ENCODE peak calls at places on chromosomes 13 and 19, in four cellular contexts. D, I, J and K are unnamed samples.

GRCh38 chr13:83153833-83154232 is 728.4 kb downstream of the SLITRK1 start:
- DNase-seq in D (no peak), I (no peak), J (no peak), K (no peak)

GRCh38 chr19:16244091-16244490 is 46.4 kb downstream of the AP1M1 start:
- DNase-seq in D (no peak), I (no peak), J (no peak), K (no peak)

GRCh38 chr13:75691183-75691582 is 55.1 kb downstream of the LMO7 start:
- DNase-seq in D (no peak), I (no peak), J (no peak), K (no peak)

GRCh38 chr19:41321600-41322270 is 11.8 kb downstream of the CCDC97 start:
- DNase-seq in D (no peak), I (peak), J (peak), K (peak)

GRCh38 chr19:51926426-51926783 is 867 bp upstream of the ZNF613 start:
- DNase-seq in D (no peak), I (no peak), J (peak), K (no peak)

GRCh38 chr19:33472696-33473624 is 48.6 kb downstream of the PEPD start:
- DNase-seq in D (peak), I (no peak), J (no peak), K (no peak)

GRCh38 chr19:41226053-41226873 is 7.2 kb downstream of the AXL start:
- DNase-seq in D (peak), I (peak), J (peak), K (peak)

GRCh38 chr13:28613562-28613961 is 45.4 kb upstream of the POMP start:
- DNase-seq in D (no peak), I (no peak), J (no peak), K (no peak)

GRCh38 chr13:65454403-65454802 is 1775.7 kb downstream of the PCDH9 start:
- DNase-seq in D (no peak), I (no peak), J (no peak), K (no peak)

GRCh38 chr13:95235944-95236343 is 65.3 kb downstream of the ABCC4 start:
- DNase-seq in D (no peak), I (no peak), J (no peak), K (no peak)

GRCh38 chr13:70107498-70108271 is at the start of gene ATXN8OS:
- DNase-seq in D (no peak), I (no peak), J (no peak), K (no peak)

GRCh38 chr19:21482863-21483276 is 22.5 kb upstream of the ZNF429 start:
- DNase-seq in D (peak), I (peak), J (peak), K (peak)

GRCh38 chr19:27861411-27861975 is 1351.5 kb downstream of the UQCRFS1 start:
- DNase-seq in D (no peak), I (no peak), J (no peak), K (no peak)

GRCh38 chr13:29905845-29906244 is 55.4 kb upstream of the UBL3 start:
- DNase-seq in D (peak), I (no peak), J (no peak), K (no peak)

GRCh38 chr13:113958373-113958772 is 15.5 kb downstream of the C13orf46 start:
- DNase-seq in D (no peak), I (no peak), J (no peak), K (no peak)

GRCh38 chr13:67075239-67075638 is 154.9 kb downstream of the PCDH9 start:
- DNase-seq in D (no peak), I (no peak), J (no peak), K (no peak)

GRCh38 chr13:76472916-76473315 is 413.3 kb downstream of the KCTD12 start:
- DNase-seq in D (no peak), I (no peak), J (no peak), K (no peak)

GRCh38 chr13:58869566-58869965 is 1238.0 kb downstream of the PCDH17 start:
- DNase-seq in D (no peak), I (no peak), J (no peak), K (no peak)

DNA sequence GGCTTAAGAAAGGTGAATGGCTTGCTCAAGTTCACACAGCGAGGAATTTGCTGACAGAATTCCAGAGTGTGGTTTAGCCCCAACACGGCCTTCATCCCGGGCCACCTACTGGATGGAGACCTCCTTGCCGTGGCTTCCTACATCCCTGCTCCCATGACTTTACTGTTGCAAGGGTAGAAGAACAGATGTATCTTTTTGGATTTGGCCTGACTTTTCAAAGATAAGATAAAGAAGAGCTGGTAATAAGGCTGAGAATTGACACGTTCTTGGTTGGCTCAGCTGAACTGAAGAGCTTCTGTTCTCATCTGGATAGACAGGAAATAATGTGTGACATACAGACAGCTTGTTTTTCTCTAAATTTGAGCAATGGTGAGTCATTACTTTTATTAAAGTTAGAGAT is 113.1 kb downstream of the KLF5 start:
- DNase-seq in D (no peak), I (no peak), J (no peak), K (peak)
- TF ChIP-seq CTCF in D (no peak), I (no peak), J (no peak), K (no peak)

GRCh38 chr13:79779061-79779460 is 298.1 kb downstream of the NDFIP2 start:
- DNase-seq in D (no peak), I (no peak), J (no peak), K (no peak)

GRCh38 chr13:79782541-79783216 is 301.7 kb downstream of the NDFIP2 start:
- DNase-seq in D (no peak), I (no peak), J (no peak), K (peak)

GRCh38 chr13:79780240-79780639 is 299.3 kb downstream of the NDFIP2 start:
- DNase-seq in D (no peak), I (no peak), J (no peak), K (no peak)

GRCh38 chr13:79779761-79780160 is 298.8 kb downstream of the NDFIP2 start:
- DNase-seq in D (peak), I (peak), J (peak), K (no peak)

DNA sequence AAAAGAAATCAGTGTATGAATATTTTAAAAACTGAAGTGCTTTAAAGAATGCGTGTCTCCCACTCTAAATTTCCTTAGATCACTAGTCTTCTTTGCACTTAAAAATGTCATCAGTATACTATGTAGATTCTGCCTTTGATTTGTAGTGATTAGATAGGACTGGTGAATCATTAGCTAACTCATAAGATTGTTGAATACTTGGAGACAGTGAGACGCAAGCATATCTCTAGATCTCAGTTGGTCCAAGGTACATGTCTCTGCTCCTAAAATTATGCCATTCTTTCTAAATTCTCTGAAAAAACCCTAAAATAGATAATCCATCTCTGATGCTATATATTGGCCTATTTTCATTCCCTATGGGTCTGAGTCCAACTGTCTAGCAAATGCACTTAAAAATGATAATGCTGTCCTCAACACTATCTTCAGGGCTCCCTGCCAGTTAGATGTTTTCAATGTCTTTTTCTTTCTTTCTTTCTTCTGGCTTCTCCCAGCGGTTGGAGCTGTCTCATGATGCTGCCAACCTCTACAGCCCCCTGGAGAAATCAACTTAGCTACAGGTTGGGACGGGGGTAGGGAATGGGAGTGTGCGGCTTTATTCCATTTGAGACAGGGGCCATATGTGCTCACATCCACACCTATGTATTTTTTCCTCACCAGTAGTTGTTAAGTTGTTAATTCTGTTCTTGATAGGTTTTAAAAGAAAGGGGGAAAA is 301.0 kb downstream of the NDFIP2 start:
- DNase-seq in D (no peak), I (no peak), J (no peak), K (no peak)
- H3K27ac ChIP-seq in D (no peak), I (no peak), J (no peak), K (no peak)

GRCh38 chr13:41383400-41383799 is 72.3 kb downstream of the NAA16 start:
- DNase-seq in D (no peak), I (no peak), J (no peak), K (no peak)

GRCh38 chr13:41388143-41388881 is 69.0 kb upstream of the RGCC start:
- DNase-seq in D (no peak), I (no peak), J (no peak), K (no peak)

GRCh38 chr13:41386206-41386605 is 71.1 kb upstream of the RGCC start:
- DNase-seq in D (peak), I (no peak), J (no peak), K (no peak)

GRCh38 chr13:41389580-41389979 is 67.8 kb upstream of the RGCC start:
- DNase-seq in D (no peak), I (no peak), J (no peak), K (no peak)

DNA sequence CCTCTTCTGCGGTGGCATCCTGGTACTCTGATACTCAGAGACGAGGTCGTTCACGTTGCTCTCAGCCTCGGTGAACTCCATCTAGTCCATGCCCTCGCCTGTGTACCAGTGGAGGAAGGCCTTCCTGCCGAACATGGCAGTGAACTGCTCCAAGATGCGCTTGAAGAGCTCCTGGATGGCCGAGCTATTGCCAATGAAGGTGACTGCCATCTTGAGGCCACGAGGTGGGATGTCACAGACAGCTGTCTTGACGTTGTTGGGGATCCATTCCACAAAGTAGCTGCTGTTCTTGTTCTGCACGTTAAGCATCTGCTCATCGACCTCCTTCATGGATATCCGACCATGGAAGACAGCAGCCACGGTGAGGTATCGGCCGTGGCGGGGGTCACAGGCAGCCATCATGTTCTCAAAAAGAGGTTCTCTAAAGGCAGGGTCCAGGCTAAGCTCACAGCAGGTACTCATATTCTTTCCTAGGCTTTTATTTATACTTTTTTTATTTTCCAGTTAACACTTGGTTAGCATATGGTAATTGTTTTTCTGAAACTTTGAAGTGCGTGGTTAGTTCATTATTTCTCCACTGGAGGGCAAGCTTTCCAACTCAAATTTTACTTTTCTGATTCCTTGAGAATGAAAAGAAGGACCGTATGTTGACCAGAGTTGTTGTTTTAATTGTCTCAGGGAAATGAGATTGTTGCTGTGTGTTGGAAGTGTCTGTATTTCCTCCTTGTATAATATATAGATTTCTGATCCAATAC is 72.4 kb upstream of the RGCC start:
- DNase-seq in D (peak), I (no peak), J (no peak), K (no peak)
- TF ChIP-seq CTCF in D (peak), I (no peak), J (no peak), K (peak)

GRCh38 chr13:97310809-97311436 is 88.8 kb downstream of the MBNL2 start:
- DNase-seq in D (no peak), I (no peak), J (no peak), K (no peak)
- H3K27ac ChIP-seq in D (no peak), I (no peak), J (no peak), K (no peak)

GRCh38 chr13:77565635-77566034 is 30.1 kb downstream of the SCEL start:
- DNase-seq in D (peak), I (no peak), J (no peak), K (no peak)
- TF ChIP-seq CTCF in D (peak), I (no peak), J (peak), K (peak)

GRCh38 chr19:35248310-35249145 is at the start of gene LSR:
- DNase-seq in D (no peak), I (no peak), J (no peak), K (no peak)
- H3K27ac ChIP-seq in D (no peak), I (peak), J (no peak), K (peak)

GRCh38 chr13:81639984-81640582 is 1299.2 kb upstream of the SPRY2 start:
- DNase-seq in D (peak), I (no peak), J (no peak), K (no peak)
- TF ChIP-seq CTCF in D (peak), I (no peak), J (no peak), K (no peak)

GRCh38 chr13:47859129-47859528 is 141.9 kb downstream of the SUCLA2 start:
- DNase-seq in D (no peak), I (no peak), J (no peak), K (no peak)
- H3K27ac ChIP-seq in D (no peak), I (no peak), J (no peak), K (no peak)

GRCh38 chr19:30664358-30665058 is 292.3 kb downstream of the ZNF536 start:
- DNase-seq in D (peak), I (peak), J (no peak), K (no peak)
- TF ChIP-seq CTCF in D (peak), I (no peak), J (no peak), K (peak)